ENCODE peak calls at places on chromosomes 11 and 22, in ten cellular contexts. P is natural killer cell, X is EL, H is esophagus squamous epithelium, N is IMR-90, A is pancreas, E is NCI-H774, W is type B pancreatic cell, L is osteoblast, K is KBM-7. J is an unnamed sample.

GRCh38 chr11:25183436-25183835 is 686.6 kb downstream of the LUZP2 start:
- DNase-seq in P (no peak), X (no peak), H (no peak), N (no peak), A (no peak), E (no peak), W (no peak), L (no peak), K (no peak), J (no peak)

GRCh38 chr11:5203366-5203765 is 2.9 kb upstream of the OR51V1 start:
- DNase-seq in P (no peak), X (peak; percentile 8), H (no peak), N (peak; percentile 71), A (no peak), E (no peak), W (no peak), L (no peak), K (no peak), J (no peak)

GRCh38 chr22:22748297-22748743 is 103.9 kb downstream of the GGTLC2 start:
- DNase-seq in P (peak; percentile 31), X (peak; percentile 45), H (no peak), N (peak; percentile 52), A (no peak), E (no peak), W (no peak), L (peak; percentile 80), K (peak; percentile 66), J (peak; percentile 8)

GRCh38 chr11:63769044-63769718 is 606 bp upstream of the ZFTA start:
- DNase-seq in P (no peak), X (peak; percentile 51), H (no peak), N (no peak), A (peak; percentile 26), E (no peak), W (peak; percentile 72), L (peak; percentile 97), K (no peak), J (no peak)

GRCh38 chr11:58276151-58276550 is 8.1 kb upstream of the OR10W1 start:
- DNase-seq in P (no peak), X (peak; percentile 29), H (no peak), N (peak; percentile 22), A (no peak), E (no peak), W (no peak), L (no peak), K (no peak), J (no peak)

GRCh38 chr11:26704249-26704648 is 17.6 kb downstream of the SLC5A12 start:
- DNase-seq in P (no peak), X (no peak), H (no peak), N (no peak), A (no peak), E (no peak), W (no peak), L (no peak), K (no peak), J (peak; percentile 57)

GRCh38 chr11:36449566-36450390 is 60.3 kb downstream of the TRAF6 start:
- DNase-seq in P (no peak), X (no peak), H (no peak), N (no peak), A (no peak), E (peak; percentile 4), W (no peak), L (no peak), K (peak; percentile 21), J (no peak)

GRCh38 chr22:42949159-42949558 is 65.8 kb downstream of the PACSIN2 start:
- DNase-seq in P (no peak), X (peak; percentile 48), H (no peak), N (peak; percentile 69), A (no peak), E (no peak), W (no peak), L (peak; percentile 93), K (no peak), J (peak; percentile 64)

GRCh38 chr11:1231396-1232327 is 8.8 kb downstream of the MUC5B start:
- DNase-seq in P (no peak), X (no peak), H (no peak), N (no peak), A (no peak), E (no peak), W (no peak), L (peak; percentile 76), K (no peak), J (no peak)

GRCh38 chr11:65873280-65874156 is 918 bp upstream of the EFEMP2 start:
- DNase-seq in P (peak; percentile 99), X (peak; percentile 94), H (peak; percentile 66), N (peak; percentile 90), A (peak; percentile 94), E (peak; percentile 91), W (peak; percentile 96), L (peak; percentile 99), K (peak; percentile 90), J (peak; percentile 70)

GRCh38 chr22:37501610-37502341 is 15.6 kb upstream of the MFNG start:
- DNase-seq in P (no peak), X (peak; percentile 72), H (no peak), N (peak; percentile 93), A (peak; percentile 94), E (peak; percentile 57), W (no peak), L (peak; percentile 99), K (no peak), J (peak; percentile 86)

GRCh38 chr11:19524171-19524671 is 188.4 kb upstream of the NAV2 start:
- DNase-seq in P (no peak), X (no peak), H (no peak), N (peak; percentile 8), A (peak; percentile 36), E (no peak), W (no peak), L (no peak), K (no peak), J (no peak)

J was measured in astrocyte.